ENCODE peak calls at places on chromosomes 4 and X, in five cellular contexts. P, T, Q, R and L are unnamed samples. For H3K36me3, the result is how much of the 10 kb centered on the place peaks cover.

GRCh38 chrX:4935387-4935786 is 1221.9 kb upstream of the PRKX start:
- DNase-seq in P (no peak), T (no peak), Q (no peak), R (no peak), L (no peak)

GRCh38 chr4:174907508-174907907 is 10.7 kb upstream of the ADAM29 start:
- DNase-seq in P (no peak), T (no peak), Q (no peak), R (no peak), L (no peak)

GRCh38 chr4:159308571-159309340 is 205.9 kb downstream of the RAPGEF2 start:
- DNase-seq in P (no peak), T (no peak), Q (no peak), R (peak), L (no peak)

GRCh38 chr4:188061083-188061482 is 48.3 kb downstream of the TRIML2 start:
- DNase-seq in P (no peak), T (no peak), Q (no peak), R (no peak), L (no peak)

GRCh38 chr4:71878388-71878787 is 94.5 kb upstream of the GC start:
- DNase-seq in P (no peak), T (no peak), Q (no peak), R (no peak), L (no peak)

GRCh38 chr4:148786699-148787098 is 344.5 kb upstream of the NR3C2 start:
- DNase-seq in P (peak), T (no peak), Q (no peak), R (no peak), L (no peak)

GRCh38 chrX:119419898-119420297 is 20.8 kb downstream of the SLC25A43 start:
- DNase-seq in P (no peak), T (no peak), Q (no peak), R (no peak), L (no peak)

GRCh38 chr4:7557447-7557846 is 122.7 kb upstream of the PSAPL1 start:
- DNase-seq in P (no peak), T (peak), Q (no peak), R (no peak), L (peak)

GRCh38 chr4:25702848-25703247 is 47.2 kb downstream of the SLC34A2 start:
- DNase-seq in P (no peak), T (no peak), Q (no peak), R (peak), L (no peak)

GRCh38 chr4:139562067-139562684 is 6.2 kb upstream of the SETD7 start:
- DNase-seq in P (no peak), T (no peak), Q (no peak), R (no peak), L (no peak)

DNA sequence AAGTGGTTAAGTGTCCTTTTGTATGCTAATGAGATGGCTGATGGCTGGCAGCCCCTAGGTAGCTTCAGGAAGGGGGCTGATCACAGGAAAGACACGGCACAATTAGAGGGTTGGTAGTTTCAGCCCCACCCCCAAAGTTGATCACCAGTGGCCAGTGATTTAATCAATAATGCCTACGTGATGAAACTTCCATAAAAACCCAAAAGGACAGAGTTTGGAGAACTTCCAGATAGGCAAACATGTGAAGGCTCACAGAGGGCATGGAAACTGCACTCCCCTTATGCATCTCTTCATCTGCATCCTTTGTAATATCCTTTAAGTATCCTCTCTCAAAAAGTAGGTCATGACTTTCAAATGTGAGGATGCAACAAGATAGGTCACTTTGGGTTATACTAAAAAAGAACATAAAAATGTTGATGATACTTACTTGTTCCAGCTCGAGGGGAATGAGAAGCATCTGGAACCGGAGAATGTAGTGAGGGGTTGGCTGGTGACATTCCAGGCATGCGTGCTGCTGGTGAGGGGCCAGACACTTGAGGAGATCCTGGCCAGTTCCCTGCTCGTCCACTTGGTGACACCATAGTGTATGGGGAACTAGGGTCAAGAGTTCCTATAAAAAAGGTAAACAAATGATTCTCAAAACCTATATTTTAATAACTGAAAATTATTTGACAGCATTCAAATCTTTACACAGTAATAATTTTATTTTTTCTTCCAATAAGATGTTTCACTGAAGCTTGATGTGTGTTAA is 16.7 kb upstream of the CXorf38 start:
- DNase-seq in P (no peak), T (no peak), Q (peak), R (no peak), L (no peak)
- H3K36me3 ChIP-seq in P (under half), T (under half), Q (half or more), R (under half), L (under half)

GRCh38 chr4:109496875-109497274 is 63.2 kb upstream of the MCUB start:
- DNase-seq in P (no peak), T (no peak), Q (no peak), R (no peak), L (no peak)

GRCh38 chr4:109495514-109495913 is 61.9 kb downstream of the SEC24B start:
- DNase-seq in P (no peak), T (no peak), Q (no peak), R (no peak), L (no peak)

GRCh38 chr4:109497511-109497910 is 62.5 kb upstream of the MCUB start:
- DNase-seq in P (no peak), T (no peak), Q (no peak), R (no peak), L (no peak)

GRCh38 chr4:109499513-109499912 is 60.5 kb upstream of the MCUB start:
- DNase-seq in P (no peak), T (no peak), Q (no peak), R (no peak), L (no peak)

DNA sequence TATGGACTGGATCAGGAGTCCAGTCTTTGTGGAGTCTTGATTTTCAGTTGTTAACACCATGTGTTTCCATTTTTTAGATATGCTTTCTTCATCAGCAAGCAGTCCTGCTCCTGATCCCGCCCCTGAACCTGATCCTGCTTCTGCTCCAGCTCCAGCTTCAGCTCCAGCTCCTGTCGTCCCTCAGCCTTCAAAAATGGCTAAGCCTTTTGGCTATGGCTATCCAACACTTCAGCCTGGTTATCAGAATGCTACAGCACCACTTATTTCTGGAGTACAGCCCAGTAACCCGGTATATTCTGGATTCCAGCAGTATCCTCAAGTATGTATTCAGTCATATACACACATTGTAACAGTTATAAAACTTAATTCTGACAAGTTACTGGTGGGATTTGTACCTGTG is 60.9 kb downstream of the SEC24B start:
- DNase-seq in P (no peak), T (no peak), Q (no peak), R (no peak), L (no peak)
- H3K36me3 ChIP-seq in P (under half), T (under half), Q (under half), R (under half), L (under half)

DNA sequence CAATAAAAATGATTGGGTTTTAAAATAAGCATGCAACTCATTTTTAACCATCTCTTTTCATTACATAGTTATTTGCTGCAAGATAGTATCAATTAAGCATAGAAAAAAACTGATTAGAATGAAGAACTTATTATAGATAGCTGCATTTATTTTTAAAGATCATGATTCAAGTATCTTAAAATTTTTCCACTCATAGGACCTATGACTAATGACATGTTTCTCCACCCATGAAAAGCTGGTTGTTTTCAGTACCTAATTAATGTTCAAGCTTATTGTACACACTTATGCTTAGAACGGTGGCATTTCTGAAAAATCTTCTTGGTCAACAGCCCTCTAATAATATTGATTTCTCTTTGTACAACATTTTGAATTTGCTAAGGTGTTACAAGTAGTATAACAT is 193.5 kb upstream of the PITX2 start:
- DNase-seq in P (no peak), T (no peak), Q (no peak), R (no peak), L (no peak)
- H3K36me3 ChIP-seq in P (under half), T (under half), Q (under half), R (under half), L (under half)

DNA sequence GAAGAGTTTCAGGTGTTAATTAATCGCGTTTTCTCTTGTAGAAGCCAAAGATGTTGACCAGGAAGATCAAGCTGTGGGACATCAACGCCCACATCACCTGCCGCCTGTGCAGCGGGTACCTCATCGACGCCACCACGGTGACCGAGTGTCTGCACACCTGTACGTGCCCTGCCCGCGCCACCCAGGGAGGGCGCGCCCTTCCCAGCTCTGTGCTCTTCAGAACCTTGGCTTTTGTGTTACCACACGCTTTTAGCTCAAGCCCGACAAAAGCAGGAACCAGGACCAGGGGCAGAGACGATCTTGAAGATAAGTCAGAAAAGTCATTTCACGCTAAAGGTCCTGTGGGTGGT is 28.0 kb downstream of the PCGF3 start:
- DNase-seq in P (no peak), T (no peak), Q (no peak), R (no peak), L (no peak)
- H3K36me3 ChIP-seq in P (under half), T (under half), Q (half or more), R (under half), L (under half)

GRCh38 chr4:147409350-147409749 is 71.5 kb upstream of the EDNRA start:
- DNase-seq in P (no peak), T (no peak), Q (no peak), R (no peak), L (no peak)
- H3K36me3 ChIP-seq in P (under half), T (under half), Q (under half), R (under half), L (under half)

GRCh38 chr4:739569-739968 is 33.9 kb downstream of the PCGF3 start:
- DNase-seq in P (no peak), T (no peak), Q (no peak), R (no peak), L (no peak)

GRCh38 chr4:742096-742741 is 36.6 kb downstream of the PCGF3 start:
- DNase-seq in P (no peak), T (no peak), Q (no peak), R (no peak), L (no peak)

GRCh38 chr4:740011-740410 is 34.4 kb downstream of the PCGF3 start:
- DNase-seq in P (no peak), T (no peak), Q (no peak), R (no peak), L (no peak)

GRCh38 chr4:738781-739280 is 33.2 kb downstream of the PCGF3 start:
- DNase-seq in P (peak), T (no peak), Q (no peak), R (no peak), L (no peak)

GRCh38 chr4:740656-741282 is 35.1 kb downstream of the PCGF3 start:
- DNase-seq in P (no peak), T (no peak), Q (no peak), R (no peak), L (no peak)
- H3K36me3 ChIP-seq in P (under half), T (under half), Q (half or more), R (under half), L (under half)

DNA sequence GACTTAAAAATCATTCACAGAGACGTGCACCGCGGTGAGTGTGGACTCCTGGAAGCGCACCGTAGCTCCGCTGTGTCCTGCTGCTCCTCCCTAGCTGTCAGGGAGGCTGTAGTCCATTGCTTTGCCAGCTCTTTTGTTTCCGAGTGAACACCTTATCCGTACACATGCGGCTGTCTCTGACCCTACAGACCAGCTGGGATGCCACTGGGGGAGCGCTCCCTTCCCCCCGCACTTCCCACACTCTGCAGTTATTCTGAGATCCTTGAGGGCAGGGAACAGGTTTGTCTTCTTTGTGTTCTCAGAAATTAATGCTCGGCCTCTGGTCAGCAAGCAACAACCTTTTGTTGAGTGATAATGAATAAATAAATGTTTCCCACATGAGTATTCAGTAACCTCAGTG is 33.7 kb upstream of the MSANTD1 start:
- DNase-seq in P (no peak), T (no peak), Q (no peak), R (no peak), L (no peak)
- H3K36me3 ChIP-seq in P (under half), T (under half), Q (half or more), R (under half), L (under half)

GRCh38 chr4:3232001-3232400 is 17.0 kb upstream of the MSANTD1 start:
- DNase-seq in P (no peak), T (no peak), Q (no peak), R (no peak), L (no peak)

GRCh38 chr4:3232871-3233271 is 16.1 kb upstream of the MSANTD1 start:
- DNase-seq in P (no peak), T (no peak), Q (no peak), R (no peak), L (no peak)

GRCh38 chr4:3233391-3234071 is 15.4 kb upstream of the MSANTD1 start:
- DNase-seq in P (no peak), T (no peak), Q (no peak), R (no peak), L (no peak)

GRCh38 chr4:3229964-3230363 is 19.0 kb upstream of the MSANTD1 start:
- DNase-seq in P (no peak), T (no peak), Q (no peak), R (no peak), L (no peak)

GRCh38 chr4:3231431-3231980 is 17.5 kb upstream of the MSANTD1 start:
- DNase-seq in P (no peak), T (no peak), Q (no peak), R (no peak), L (no peak)
- H3K36me3 ChIP-seq in P (under half), T (under half), Q (half or more), R (under half), L (under half)